ENCODE peak calls at places on chromosomes 2 and 18, in eight cellular contexts. Q is cardiac muscle cell; O is spleen; J is right lobe of liver; N is hepatocyte; E is thoracic aorta; G is CD8-positive, alpha-beta T cell; C is stomach. A is an unnamed sample. For H3K4me1 and H3K27me3, the result is how much of the 10 kb centered on the place peaks cover.

GRCh38 chr2:177397501-177398289 is 5.1 kb downstream of the AGPS start:
- DNase-seq in Q (peak), O (no peak), J (peak), N (peak), E (no peak), G (no peak), C (no peak), A (no peak)

GRCh38 chr2:181454990-181455520 is 2.1 kb upstream of the ITGA4 start:
- DNase-seq in Q (no peak), O (no peak), J (no peak), N (no peak), E (no peak), G (no peak), C (no peak), A (no peak)

GRCh38 chr18:48538531-48539405 is at the start of gene CTIF:
- DNase-seq in Q (peak), O (peak), J (peak), N (peak), E (peak), G (peak), C (peak), A (peak)

GRCh38 chr2:47905454-47906260 is 641 bp downstream of the FBXO11 start:
- DNase-seq in Q (peak), O (peak), J (peak), N (peak), E (peak), G (peak), C (peak), A (peak)

GRCh38 chr18:5556317-5556974 is 12.6 kb upstream of the EPB41L3 start:
- DNase-seq in Q (peak), O (no peak), J (no peak), N (no peak), E (no peak), G (no peak), C (no peak), A (no peak)

GRCh38 chr2:48001498-48001897 is 95.2 kb upstream of the FBXO11 start:
- DNase-seq in Q (no peak), O (no peak), J (no peak), N (no peak), E (no peak), G (no peak), C (no peak), A (no peak)

GRCh38 chr2:190180313-190181065 is 118.0 kb upstream of the MSTN start:
- DNase-seq in Q (peak), O (peak), J (peak), N (peak), E (no peak), G (no peak), C (peak), A (peak)

GRCh38 chr18:63157293-63158011 is 162.1 kb downstream of the BCL2 start:
- DNase-seq in Q (no peak), O (no peak), J (no peak), N (no peak), E (no peak), G (no peak), C (no peak), A (no peak)

GRCh38 chr2:177422271-177422670 is 29.7 kb downstream of the AGPS start:
- DNase-seq in Q (no peak), O (no peak), J (no peak), N (no peak), E (no peak), G (no peak), C (no peak), A (no peak)

GRCh38 chr2:79882548-79882947 is 369.7 kb downstream of the CTNNA2 start:
- DNase-seq in Q (no peak), O (no peak), J (no peak), N (no peak), E (no peak), G (no peak), C (no peak), A (no peak)

GRCh38 chr2:30139131-30139870 is 7.5 kb upstream of the YPEL5 start:
- DNase-seq in Q (no peak), O (no peak), J (no peak), N (no peak), E (no peak), G (no peak), C (no peak), A (no peak)

GRCh38 chr2:780002-780401 is 102.8 kb upstream of the TMEM18 start:
- DNase-seq in Q (no peak), O (no peak), J (no peak), N (no peak), E (no peak), G (no peak), C (no peak), A (no peak)

GRCh38 chr18:75167759-75168211 is 41.2 kb downstream of the PTGR3 start:
- DNase-seq in Q (peak), O (no peak), J (no peak), N (no peak), E (no peak), G (peak), C (no peak), A (no peak)

GRCh38 chr18:22210331-22210754 is 41.0 kb downstream of the GATA6 start:
- DNase-seq in Q (peak), O (no peak), J (peak), N (peak), E (no peak), G (no peak), C (no peak), A (no peak)

GRCh38 chr2:177758591-177759371 is 313.8 kb downstream of the PDE11A start:
- DNase-seq in Q (peak), O (no peak), J (no peak), N (peak), E (no peak), G (no peak), C (no peak), A (no peak)

GRCh38 chr2:204776781-204777559 is 231.7 kb downstream of the PARD3B start:
- DNase-seq in Q (peak), O (no peak), J (no peak), N (no peak), E (no peak), G (no peak), C (no peak), A (no peak)

GRCh38 chr2:218505754-218506371 is 62.3 kb downstream of the USP37 start:
- DNase-seq in Q (no peak), O (no peak), J (no peak), N (no peak), E (no peak), G (no peak), C (no peak), A (no peak)

GRCh38 chr2:28496781-28497180 is 921 bp downstream of the PLB1 start:
- DNase-seq in Q (no peak), O (no peak), J (no peak), N (no peak), E (no peak), G (no peak), C (no peak), A (no peak)

GRCh38 chr18:34709104-34709503 is 994 bp upstream of the DTNA start:
- DNase-seq in Q (peak), O (no peak), J (no peak), N (no peak), E (no peak), G (no peak), C (no peak), A (no peak)

GRCh38 chr18:13436596-13436995 is 218.0 kb downstream of the LDLRAD4 start:
- DNase-seq in Q (no peak), O (no peak), J (no peak), N (no peak), E (no peak), G (peak), C (no peak), A (no peak)

GRCh38 chr2:47631840-47632398 is 151.0 kb upstream of the MSH6 start:
- DNase-seq in Q (peak), O (no peak), J (no peak), N (peak), E (peak), G (no peak), C (peak), A (no peak)

GRCh38 chr2:237207641-237208040 is 122.0 kb downstream of the COPS8 start:
- DNase-seq in Q (peak), O (no peak), J (peak), N (no peak), E (peak), G (no peak), C (peak), A (peak)

GRCh38 chr2:11813951-11814350 is 67.5 kb downstream of the LPIN1 start:
- DNase-seq in Q (no peak), O (no peak), J (no peak), N (no peak), E (no peak), G (peak), C (no peak), A (peak)

GRCh38 chr2:15810451-15811150 is 129.7 kb upstream of the MYCN start:
- DNase-seq in Q (no peak), O (no peak), J (no peak), N (no peak), E (no peak), G (no peak), C (no peak), A (no peak)

GRCh38 chr2:18829976-18830375 is 240.6 kb upstream of the NT5C1B start:
- DNase-seq in Q (peak), O (no peak), J (no peak), N (no peak), E (no peak), G (no peak), C (no peak), A (no peak)
- H3K4me1 ChIP-seq in Q (half or more), O (under half), J (under half), N (under half), E (under half), G (under half), C (under half), A (under half)

GRCh38 chr2:240204431-240205276 is 64.2 kb upstream of the OTOS start:
- DNase-seq in Q (no peak), O (peak), J (peak), N (no peak), E (no peak), G (no peak), C (no peak), A (no peak)

GRCh38 chr2:240203842-240204270 is 63.4 kb upstream of the OTOS start:
- DNase-seq in Q (no peak), O (peak), J (peak), N (no peak), E (no peak), G (no peak), C (no peak), A (no peak)

GRCh38 chr2:240206630-240207029 is 66.2 kb upstream of the OTOS start:
- DNase-seq in Q (no peak), O (no peak), J (no peak), N (no peak), E (no peak), G (no peak), C (no peak), A (no peak)

GRCh38 chr2:240205763-240206162 is 65.3 kb upstream of the OTOS start:
- DNase-seq in Q (no peak), O (no peak), J (no peak), N (no peak), E (no peak), G (no peak), C (no peak), A (no peak)

GRCh38 chr2:240205348-240205747 is 64.9 kb upstream of the OTOS start:
- DNase-seq in Q (peak), O (peak), J (peak), N (no peak), E (no peak), G (no peak), C (no peak), A (no peak)
- H3K27me3 ChIP-seq in Q (under half), O (under half), J (under half), N (under half), E (under half), G (under half), C (under half), A (under half)

GRCh38 chr2:113888641-113889470 is 1.0 kb upstream of the ACTR3 start:
- DNase-seq in Q (no peak), O (no peak), J (peak), N (peak), E (no peak), G (no peak), C (peak), A (peak)

GRCh38 chr2:113892004-113892740 is 2.3 kb downstream of the ACTR3 start:
- DNase-seq in Q (no peak), O (no peak), J (no peak), N (no peak), E (no peak), G (no peak), C (no peak), A (no peak)

GRCh38 chr2:113891265-113891959 is 1.5 kb downstream of the ACTR3 start:
- DNase-seq in Q (peak), O (no peak), J (no peak), N (no peak), E (no peak), G (no peak), C (no peak), A (no peak)

GRCh38 chr2:113889471-113890252 is at the start of gene ACTR3:
- DNase-seq in Q (peak), O (peak), J (peak), N (peak), E (peak), G (peak), C (peak), A (peak)

DNA sequence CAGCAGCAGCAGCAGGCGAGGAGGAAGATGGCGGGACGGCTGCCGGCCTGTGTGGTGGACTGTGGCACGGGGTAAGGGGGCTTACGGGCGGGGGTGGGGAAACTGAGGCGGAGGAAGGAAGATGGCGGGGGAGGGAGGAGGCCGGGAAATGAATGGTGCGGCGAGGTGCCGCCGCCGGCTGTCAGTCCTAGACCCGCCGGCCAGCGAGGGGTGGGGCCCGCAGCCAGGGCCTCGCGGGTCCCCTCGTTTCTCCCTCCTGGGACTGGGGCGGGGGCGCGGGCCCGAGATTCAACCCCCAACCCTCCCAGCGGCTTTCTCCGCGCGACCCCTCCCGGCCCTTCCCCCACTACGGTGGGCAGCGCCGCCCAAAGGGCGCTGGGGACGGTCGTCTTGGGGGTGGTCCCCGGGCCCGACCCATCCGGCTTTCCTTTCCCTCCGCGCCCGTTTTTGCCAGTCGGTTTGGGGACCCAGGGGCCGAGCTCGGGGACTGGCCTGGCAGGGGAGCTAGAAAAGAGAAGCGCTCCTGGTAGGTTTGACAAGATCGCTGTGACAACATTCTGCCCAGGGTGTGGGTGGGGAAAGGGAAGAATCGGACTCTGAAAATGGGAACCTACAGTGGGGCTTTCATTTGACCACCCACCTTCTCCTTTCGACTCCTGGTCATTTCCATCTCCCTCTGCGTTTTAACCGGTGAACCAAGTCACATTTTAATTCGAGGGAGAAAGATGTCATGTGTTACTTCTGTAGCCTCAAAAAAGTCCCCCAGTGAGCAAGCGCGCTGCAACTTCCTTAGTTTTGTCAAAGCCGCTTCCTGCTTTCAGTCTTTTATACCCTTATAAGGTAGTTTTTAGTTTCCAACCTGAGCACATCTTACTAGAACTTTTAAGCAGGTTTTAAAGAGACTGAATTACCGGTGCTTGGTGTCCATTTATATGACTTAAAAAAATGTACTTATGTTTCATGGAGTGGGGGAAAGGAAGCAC is 655 bp downstream of the ACTR3 start:
- DNase-seq in Q (peak), O (peak), J (peak), N (peak), E (peak), G (peak), C (peak), A (peak)
- H3K4me1 ChIP-seq in Q (under half), O (half or more), J (under half), N (under half), E (under half), G (half or more), C (half or more), A (under half)

GRCh38 chr18:79678665-79679551 is 695 bp upstream of the CTDP1 start:
- DNase-seq in Q (peak), O (peak), J (peak), N (peak), E (peak), G (peak), C (peak), A (peak)
- H3K27me3 ChIP-seq in Q (under half), O (under half), J (under half), N (under half), E (under half), G (under half), C (under half), A (under half)

DNA sequence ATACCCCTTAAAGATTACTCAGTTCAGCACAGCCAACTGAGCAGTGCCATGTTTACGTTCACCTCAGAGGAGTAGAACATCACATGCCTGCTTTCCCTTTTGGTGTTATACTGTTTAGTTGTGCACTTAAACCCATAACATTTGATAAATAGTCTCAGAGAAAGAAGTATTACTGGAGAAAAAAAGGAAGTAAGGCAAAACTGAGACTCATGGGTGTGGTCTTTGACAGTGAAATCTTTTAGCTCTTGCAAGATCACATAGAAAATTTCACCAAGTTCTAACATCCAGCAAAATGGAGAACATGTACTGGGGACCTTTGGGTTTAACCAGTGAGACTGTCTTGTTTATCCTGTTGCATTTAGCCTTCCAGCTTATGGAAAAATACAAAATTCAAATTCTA is 5.6 kb downstream of the TANK start:
- DNase-seq in Q (no peak), O (no peak), J (no peak), N (no peak), E (no peak), G (no peak), C (no peak), A (no peak)
- H3K4me1 ChIP-seq in Q (under half), O (half or more), J (under half), N (under half), E (under half), G (under half), C (half or more), A (under half)

A was measured in pancreas.